ENCODE peak calls at places on chromosomes 16 and 17, in seven cellular contexts. One of them, this sample, is unnamed.

GRCh38 chr17:78602246-78602645 is 25.1 kb upstream of the DNAH17 start:
- DNase-seq in gastrocnemius medialis: no peak
- DNase-seq in H9: no peak
- DNase-seq in GM23338: no peak
- DNase-seq in PC-3: no peak
- DNase-seq in colonic mucosa: no peak
- DNase-seq in nephron progenitor cell: no peak
- DNase-seq in this sample: no peak

GRCh38 chr17:68684860-68685493 is 83.8 kb upstream of the FAM20A start:
- DNase-seq in H9: no peak
- DNase-seq in GM23338: no peak
- DNase-seq in colonic mucosa: no peak
- DNase-seq in PC-3: no peak
- DNase-seq in nephron progenitor cell: no peak
- DNase-seq in gastrocnemius medialis: peak; percentile 22
- DNase-seq in this sample: no peak

GRCh38 chr16:51939371-51940005 is 607.5 kb downstream of the TOX3 start:
- DNase-seq in nephron progenitor cell: peak; percentile 39
- DNase-seq in GM23338: peak; percentile 10
- DNase-seq in gastrocnemius medialis: no peak
- DNase-seq in H9: no peak
- DNase-seq in colonic mucosa: no peak
- DNase-seq in PC-3: no peak
- DNase-seq in this sample: no peak

GRCh38 chr16:85302018-85302847 is 190.0 kb upstream of the CIBAR2 start:
- DNase-seq in colonic mucosa: no peak
- DNase-seq in GM23338: no peak
- DNase-seq in nephron progenitor cell: no peak
- DNase-seq in H9: no peak
- DNase-seq in PC-3: no peak
- DNase-seq in gastrocnemius medialis: no peak
- DNase-seq in this sample: no peak

GRCh38 chr17:6343191-6343590 is 91.7 kb downstream of the AIPL1 start:
- DNase-seq in gastrocnemius medialis: no peak
- DNase-seq in H9: peak; percentile 14
- DNase-seq in PC-3: no peak
- DNase-seq in GM23338: no peak
- DNase-seq in nephron progenitor cell: no peak
- DNase-seq in colonic mucosa: no peak
- DNase-seq in this sample: no peak

GRCh38 chr17:32625971-32626370 is 139.2 kb downstream of the CDK5R1 start:
- DNase-seq in gastrocnemius medialis: no peak
- DNase-seq in GM23338: no peak
- DNase-seq in nephron progenitor cell: no peak
- DNase-seq in H9: no peak
- DNase-seq in colonic mucosa: no peak
- DNase-seq in PC-3: no peak
- DNase-seq in this sample: no peak

GRCh38 chr16:88633684-88634140 is 4.7 kb upstream of the IL17C start:
- DNase-seq in colonic mucosa: peak; percentile 64
- DNase-seq in nephron progenitor cell: peak; percentile 20
- DNase-seq in PC-3: no peak
- DNase-seq in GM23338: peak; percentile 86
- DNase-seq in H9: peak; percentile 86
- DNase-seq in gastrocnemius medialis: no peak
- DNase-seq in this sample: peak; percentile 64

GRCh38 chr16:68985268-68985667 is 120.2 kb upstream of the HAS3 start:
- DNase-seq in nephron progenitor cell: no peak
- DNase-seq in H9: no peak
- DNase-seq in GM23338: no peak
- DNase-seq in gastrocnemius medialis: no peak
- DNase-seq in PC-3: peak; percentile 4
- DNase-seq in colonic mucosa: no peak
- DNase-seq in this sample: no peak

GRCh38 chr16:2210386-2211365 is at the start of gene BRICD5:
- DNase-seq in gastrocnemius medialis: no peak
- DNase-seq in H9: peak; percentile 59
- DNase-seq in colonic mucosa: no peak
- DNase-seq in PC-3: no peak
- DNase-seq in GM23338: peak; percentile 58
- DNase-seq in nephron progenitor cell: no peak
- DNase-seq in this sample: no peak

GRCh38 chr17:16449121-16449570 is 33.8 kb downstream of the TRPV2 start:
- DNase-seq in colonic mucosa: no peak
- DNase-seq in PC-3: peak; percentile 50
- DNase-seq in nephron progenitor cell: no peak
- DNase-seq in H9: no peak
- DNase-seq in GM23338: no peak
- DNase-seq in gastrocnemius medialis: no peak
- DNase-seq in this sample: no peak

GRCh38 chr16:14672403-14672971 is 21.6 kb downstream of the PLA2G10 start:
- DNase-seq in H9: no peak
- DNase-seq in PC-3: peak; percentile 4
- DNase-seq in gastrocnemius medialis: no peak
- DNase-seq in GM23338: no peak
- DNase-seq in nephron progenitor cell: no peak
- DNase-seq in colonic mucosa: peak; percentile 77
- DNase-seq in this sample: peak; percentile 15

GRCh38 chr17:16073845-16074244 is 74.2 kb downstream of the TTC19 start:
- DNase-seq in gastrocnemius medialis: no peak
- DNase-seq in GM23338: no peak
- DNase-seq in H9: no peak
- DNase-seq in nephron progenitor cell: no peak
- DNase-seq in PC-3: no peak
- DNase-seq in colonic mucosa: no peak
- DNase-seq in this sample: no peak

GRCh38 chr16:11156401-11156800 is 99.6 kb downstream of the SOCS1 start:
- DNase-seq in GM23338: no peak
- DNase-seq in gastrocnemius medialis: no peak
- DNase-seq in nephron progenitor cell: no peak
- DNase-seq in PC-3: no peak
- DNase-seq in colonic mucosa: no peak
- DNase-seq in H9: no peak
- DNase-seq in this sample: no peak

GRCh38 chr16:68116256-68116853 is 31.2 kb downstream of the NFATC3 start:
- DNase-seq in GM23338: no peak
- DNase-seq in nephron progenitor cell: no peak
- DNase-seq in H9: no peak
- DNase-seq in PC-3: peak; percentile 48
- DNase-seq in gastrocnemius medialis: no peak
- DNase-seq in colonic mucosa: no peak
- DNase-seq in this sample: no peak

GRCh38 chr17:63275318-63275967 is 170.7 kb downstream of the CYB561 start:
- DNase-seq in colonic mucosa: no peak
- DNase-seq in PC-3: peak; percentile 99
- DNase-seq in nephron progenitor cell: no peak
- DNase-seq in gastrocnemius medialis: no peak
- DNase-seq in GM23338: no peak
- DNase-seq in H9: no peak
- DNase-seq in this sample: peak; percentile 24

GRCh38 chr17:63995626-63996025 is 2.5 kb upstream of the PRR29 start:
- DNase-seq in PC-3: no peak
- DNase-seq in colonic mucosa: no peak
- DNase-seq in H9: peak; percentile 29
- DNase-seq in nephron progenitor cell: no peak
- DNase-seq in GM23338: no peak
- DNase-seq in gastrocnemius medialis: no peak
- DNase-seq in this sample: no peak

GRCh38 chr17:73624496-73624988 is 19.7 kb downstream of the SDK2 start:
- DNase-seq in gastrocnemius medialis: no peak
- DNase-seq in nephron progenitor cell: no peak
- DNase-seq in colonic mucosa: no peak
- DNase-seq in GM23338: no peak
- DNase-seq in PC-3: no peak
- DNase-seq in H9: no peak
- DNase-seq in this sample: no peak

GRCh38 chr17:30761058-30761457 is 63.4 kb downstream of the CRLF3 start:
- DNase-seq in PC-3: no peak
- DNase-seq in nephron progenitor cell: no peak
- DNase-seq in gastrocnemius medialis: no peak
- DNase-seq in H9: no peak
- DNase-seq in colonic mucosa: no peak
- DNase-seq in GM23338: no peak
- DNase-seq in this sample: no peak
- TF ChIP-seq CTCF in PC-3: no peak
- TF ChIP-seq CTCF in nephron progenitor cell: no peak
- TF ChIP-seq CTCF in gastrocnemius medialis: no peak
- TF ChIP-seq CTCF in H9: no peak
- TF ChIP-seq CTCF in colonic mucosa: no peak
- TF ChIP-seq CTCF in GM23338: no peak
- TF ChIP-seq CTCF in this sample: no peak

GRCh38 chr17:39787743-39788484 is 50.2 kb downstream of the GRB7 start:
- DNase-seq in H9: no peak
- DNase-seq in nephron progenitor cell: no peak
- DNase-seq in colonic mucosa: no peak
- DNase-seq in GM23338: peak; percentile 22
- DNase-seq in PC-3: no peak
- DNase-seq in gastrocnemius medialis: no peak
- DNase-seq in this sample: peak; percentile 80
- TF ChIP-seq CTCF in H9: no peak
- TF ChIP-seq CTCF in nephron progenitor cell: no peak
- TF ChIP-seq CTCF in colonic mucosa: no peak
- TF ChIP-seq CTCF in GM23338: no peak
- TF ChIP-seq CTCF in PC-3: no peak
- TF ChIP-seq CTCF in gastrocnemius medialis: no peak
- TF ChIP-seq CTCF in this sample: no peak

DNA sequence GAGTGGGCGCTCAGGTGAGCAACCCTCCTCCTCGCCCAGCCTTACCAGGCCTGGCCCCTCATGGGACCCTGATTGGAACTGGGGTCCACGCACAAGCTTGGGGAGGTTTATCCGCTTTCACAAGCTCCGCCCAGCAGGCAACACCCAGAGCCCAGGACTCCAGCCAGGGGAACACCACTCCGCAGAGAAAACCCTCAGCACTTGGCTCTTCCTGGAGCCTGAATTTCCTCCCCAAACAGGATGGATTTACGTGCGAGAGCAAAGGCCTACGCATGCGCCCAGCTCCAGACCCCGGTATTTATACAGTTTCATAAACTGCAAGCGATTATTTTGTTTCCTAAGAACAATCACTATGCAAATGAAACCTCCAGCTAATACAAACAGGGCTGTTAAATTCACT is 22.9 kb downstream of the ZNF423 start:
- DNase-seq in nephron progenitor cell: no peak
- DNase-seq in gastrocnemius medialis: no peak
- DNase-seq in PC-3: no peak
- DNase-seq in H9: no peak
- DNase-seq in colonic mucosa: peak; percentile 54
- DNase-seq in GM23338: peak; percentile 56
- DNase-seq in this sample: no peak
- TF ChIP-seq CTCF in nephron progenitor cell: no peak
- TF ChIP-seq CTCF in gastrocnemius medialis: no peak
- TF ChIP-seq CTCF in PC-3: no peak
- TF ChIP-seq CTCF in H9: no peak
- TF ChIP-seq CTCF in colonic mucosa: no peak
- TF ChIP-seq CTCF in GM23338: no peak
- TF ChIP-seq CTCF in this sample: no peak

GRCh38 chr17:528253-528652 is 175.6 kb upstream of the RPH3AL start:
- DNase-seq in PC-3: no peak
- DNase-seq in nephron progenitor cell: no peak
- DNase-seq in GM23338: no peak
- DNase-seq in gastrocnemius medialis: no peak
- DNase-seq in H9: no peak
- DNase-seq in colonic mucosa: no peak
- DNase-seq in this sample: no peak
- TF ChIP-seq CTCF in PC-3: no peak
- TF ChIP-seq CTCF in nephron progenitor cell: no peak
- TF ChIP-seq CTCF in GM23338: no peak
- TF ChIP-seq CTCF in gastrocnemius medialis: no peak
- TF ChIP-seq CTCF in H9: no peak
- TF ChIP-seq CTCF in colonic mucosa: no peak
- TF ChIP-seq CTCF in this sample: no peak

DNA sequence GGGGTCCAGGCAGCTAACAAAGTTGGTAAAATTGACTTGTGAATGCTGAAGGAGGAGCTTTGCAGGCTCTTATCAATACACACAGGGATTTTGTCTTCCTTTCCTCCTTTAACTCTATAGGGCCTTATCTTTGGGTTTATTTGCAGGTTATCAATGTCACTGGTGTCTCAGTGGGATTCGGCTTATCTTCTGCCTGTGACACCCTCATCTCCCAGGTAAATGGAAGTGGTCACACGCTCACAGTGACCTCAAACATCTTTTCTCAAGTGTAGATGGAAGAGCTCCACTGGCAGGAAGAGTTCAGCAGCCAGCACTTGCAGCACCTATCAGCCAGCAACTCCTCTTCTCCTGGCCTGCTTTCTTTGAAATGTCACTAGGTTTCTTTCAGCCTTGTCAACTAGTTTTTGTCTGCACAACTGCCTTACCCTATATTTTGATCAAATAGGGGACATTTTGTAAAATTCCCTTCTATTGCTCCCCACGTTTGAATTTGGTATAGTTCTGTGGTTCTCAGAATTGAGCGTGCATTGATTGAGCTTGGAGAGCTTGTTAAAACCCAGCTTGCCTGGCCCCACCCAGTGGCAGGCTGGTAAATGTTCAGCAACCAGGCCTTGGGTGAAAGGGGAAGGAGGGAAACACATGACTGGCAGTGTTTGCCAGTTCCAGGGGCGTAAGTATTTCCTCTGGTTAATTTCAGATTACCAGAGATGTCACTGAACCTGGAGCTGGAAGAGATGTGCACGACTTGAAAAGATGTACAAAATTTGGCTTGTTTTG is 12.8 kb downstream of the SLC47A1 start:
- DNase-seq in nephron progenitor cell: no peak
- DNase-seq in H9: no peak
- DNase-seq in gastrocnemius medialis: no peak
- DNase-seq in PC-3: peak; percentile 18
- DNase-seq in GM23338: peak; percentile 36
- DNase-seq in colonic mucosa: peak; percentile 74
- DNase-seq in this sample: peak; percentile 7
- TF ChIP-seq CTCF in nephron progenitor cell: no peak
- TF ChIP-seq CTCF in H9: peak; percentile 38
- TF ChIP-seq CTCF in gastrocnemius medialis: peak; percentile 24
- TF ChIP-seq CTCF in PC-3: peak; percentile 45
- TF ChIP-seq CTCF in GM23338: peak; percentile 23
- TF ChIP-seq CTCF in colonic mucosa: peak; percentile 18
- TF ChIP-seq CTCF in this sample: no peak

DNA sequence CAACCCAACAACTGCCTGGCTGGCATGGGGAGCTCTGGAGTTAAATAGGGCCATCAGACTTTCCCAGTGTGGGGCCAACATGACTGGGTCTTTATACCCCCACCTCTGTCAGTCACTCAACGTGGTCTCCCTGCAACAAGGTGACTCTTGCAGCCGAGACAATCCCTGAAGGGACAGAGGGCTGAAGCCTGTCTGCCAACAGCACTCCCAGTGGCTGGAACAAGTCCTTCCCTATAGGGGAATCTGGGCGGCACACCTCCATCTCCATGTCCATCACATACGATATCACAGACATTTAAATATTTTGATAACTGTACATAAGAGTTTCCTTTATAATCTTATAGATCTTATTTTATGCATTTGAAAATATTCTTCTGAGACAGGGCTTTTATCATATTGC is 4.8 kb upstream of the MAPT start:
- DNase-seq in H9: peak; percentile 73
- DNase-seq in PC-3: no peak
- DNase-seq in gastrocnemius medialis: no peak
- DNase-seq in nephron progenitor cell: peak; percentile 11
- DNase-seq in GM23338: peak; percentile 55
- DNase-seq in colonic mucosa: no peak
- DNase-seq in this sample: peak; percentile 22
- TF ChIP-seq CTCF in H9: peak; percentile 65
- TF ChIP-seq CTCF in PC-3: peak; percentile 44
- TF ChIP-seq CTCF in gastrocnemius medialis: no peak
- TF ChIP-seq CTCF in nephron progenitor cell: no peak
- TF ChIP-seq CTCF in GM23338: peak; percentile 53
- TF ChIP-seq CTCF in colonic mucosa: no peak
- TF ChIP-seq CTCF in this sample: no peak

GRCh38 chr16:27690604-27691003 is 140.7 kb downstream of the KATNIP start:
- DNase-seq in H9: peak; percentile 52
- DNase-seq in colonic mucosa: peak; percentile 34
- DNase-seq in nephron progenitor cell: peak; percentile 41
- DNase-seq in GM23338: peak; percentile 60
- DNase-seq in gastrocnemius medialis: no peak
- DNase-seq in PC-3: no peak
- DNase-seq in this sample: peak; percentile 31
- TF ChIP-seq CTCF in H9: peak; percentile 84
- TF ChIP-seq CTCF in colonic mucosa: peak; percentile 34
- TF ChIP-seq CTCF in nephron progenitor cell: peak; percentile 38
- TF ChIP-seq CTCF in GM23338: peak; percentile 85
- TF ChIP-seq CTCF in gastrocnemius medialis: no peak
- TF ChIP-seq CTCF in PC-3: peak; percentile 48
- TF ChIP-seq CTCF in this sample: peak; percentile 42

This sample was measured in Calu3.